ENCODE peak calls at places on chromosomes 4 and X, in seven cellular contexts. One of them, this sample, is unnamed.

GRCh38 chr4:64617813-64618212 is 208.6 kb upstream of the TECRL start:
- DNase-seq in upper lobe of left lung: no peak
- DNase-seq in ovary: no peak
- DNase-seq in uterus: no peak
- DNase-seq in gastrocnemius medialis: no peak
- DNase-seq in breast epithelium: no peak
- DNase-seq in body of pancreas: no peak
- DNase-seq in this sample: no peak

GRCh38 chr4:112312610-112313239 is 15.6 kb downstream of the ALPK1 start:
- DNase-seq in upper lobe of left lung: no peak
- DNase-seq in ovary: no peak
- DNase-seq in uterus: no peak
- DNase-seq in gastrocnemius medialis: no peak
- DNase-seq in breast epithelium: no peak
- DNase-seq in body of pancreas: no peak
- DNase-seq in this sample: no peak

GRCh38 chr4:101420661-101421060 is 73.3 kb upstream of the PPP3CA start:
- DNase-seq in upper lobe of left lung: no peak
- DNase-seq in ovary: no peak
- DNase-seq in uterus: no peak
- DNase-seq in gastrocnemius medialis: no peak
- DNase-seq in breast epithelium: no peak
- DNase-seq in body of pancreas: no peak
- DNase-seq in this sample: no peak

GRCh38 chr4:98663226-98664006 is 5.0 kb upstream of the TSPAN5 start:
- DNase-seq in upper lobe of left lung: no peak
- DNase-seq in ovary: no peak
- DNase-seq in uterus: no peak
- DNase-seq in gastrocnemius medialis: no peak
- DNase-seq in breast epithelium: no peak
- DNase-seq in body of pancreas: no peak
- DNase-seq in this sample: peak; percentile 82

GRCh38 chrX:132732236-132732635 is 226.2 kb downstream of the HS6ST2 start:
- DNase-seq in upper lobe of left lung: no peak
- DNase-seq in ovary: no peak
- DNase-seq in uterus: no peak
- DNase-seq in gastrocnemius medialis: no peak
- DNase-seq in breast epithelium: no peak
- DNase-seq in body of pancreas: no peak
- DNase-seq in this sample: no peak

GRCh38 chr4:2036866-2037265 is 22.3 kb upstream of the NAT8L start:
- DNase-seq in upper lobe of left lung: no peak
- DNase-seq in ovary: no peak
- DNase-seq in uterus: no peak
- DNase-seq in gastrocnemius medialis: no peak
- DNase-seq in breast epithelium: no peak
- DNase-seq in body of pancreas: no peak
- DNase-seq in this sample: no peak

GRCh38 chrX:35101901-35102300 is 159.3 kb downstream of the FAM47B start:
- DNase-seq in upper lobe of left lung: no peak
- DNase-seq in ovary: no peak
- DNase-seq in uterus: no peak
- DNase-seq in gastrocnemius medialis: no peak
- DNase-seq in breast epithelium: no peak
- DNase-seq in body of pancreas: no peak
- DNase-seq in this sample: no peak

GRCh38 chr4:76036855-76037254 is 985 bp upstream of the CXCL11 start:
- DNase-seq in upper lobe of left lung: no peak
- DNase-seq in ovary: no peak
- DNase-seq in uterus: no peak
- DNase-seq in gastrocnemius medialis: no peak
- DNase-seq in breast epithelium: no peak
- DNase-seq in body of pancreas: no peak
- DNase-seq in this sample: no peak

GRCh38 chr4:134200811-134201215 is 776 bp downstream of the PABPC4L start:
- DNase-seq in upper lobe of left lung: no peak
- DNase-seq in ovary: peak; percentile 24
- DNase-seq in uterus: no peak
- DNase-seq in gastrocnemius medialis: no peak
- DNase-seq in breast epithelium: no peak
- DNase-seq in body of pancreas: no peak
- DNase-seq in this sample: peak; percentile 66

GRCh38 chr4:39976141-39976944 is 1.4 kb downstream of the PDS5A start:
- DNase-seq in upper lobe of left lung: peak; percentile 79
- DNase-seq in ovary: peak; percentile 76
- DNase-seq in uterus: peak; percentile 71
- DNase-seq in gastrocnemius medialis: peak; percentile 42
- DNase-seq in breast epithelium: peak; percentile 64
- DNase-seq in body of pancreas: peak; percentile 81
- DNase-seq in this sample: peak; percentile 90

GRCh38 chr4:122854860-122855259 is 28.2 kb downstream of the FGF2 start:
- DNase-seq in upper lobe of left lung: no peak
- DNase-seq in ovary: peak; percentile 26
- DNase-seq in uterus: no peak
- DNase-seq in gastrocnemius medialis: no peak
- DNase-seq in breast epithelium: no peak
- DNase-seq in body of pancreas: no peak
- DNase-seq in this sample: no peak

GRCh38 chrX:66638591-66639500 is at the start of gene EDA2R:
- DNase-seq in upper lobe of left lung: peak; percentile 41
- DNase-seq in ovary: peak; percentile 24
- DNase-seq in uterus: peak; percentile 40
- DNase-seq in gastrocnemius medialis: no peak
- DNase-seq in breast epithelium: no peak
- DNase-seq in body of pancreas: peak; percentile 33
- DNase-seq in this sample: peak; percentile 70

GRCh38 chrX:105872921-105873320 is 50.6 kb downstream of the NRK start:
- DNase-seq in upper lobe of left lung: no peak
- DNase-seq in ovary: no peak
- DNase-seq in uterus: no peak
- DNase-seq in gastrocnemius medialis: no peak
- DNase-seq in breast epithelium: no peak
- DNase-seq in body of pancreas: no peak
- DNase-seq in this sample: no peak

GRCh38 chrX:85851418-85851817 is 195.9 kb downstream of the CHM start:
- DNase-seq in upper lobe of left lung: peak; percentile 29
- DNase-seq in ovary: no peak
- DNase-seq in uterus: no peak
- DNase-seq in gastrocnemius medialis: no peak
- DNase-seq in breast epithelium: no peak
- DNase-seq in body of pancreas: peak; percentile 15
- DNase-seq in this sample: peak; percentile 58

GRCh38 chr4:144968606-144969005 is 129.4 kb downstream of the ANAPC10 start:
- DNase-seq in upper lobe of left lung: no peak
- DNase-seq in ovary: no peak
- DNase-seq in uterus: no peak
- DNase-seq in gastrocnemius medialis: no peak
- DNase-seq in breast epithelium: no peak
- DNase-seq in body of pancreas: no peak
- DNase-seq in this sample: no peak

GRCh38 chr4:138392751-138393308 is 150.7 kb upstream of the SLC7A11 start:
- DNase-seq in upper lobe of left lung: no peak
- DNase-seq in ovary: no peak
- DNase-seq in uterus: no peak
- DNase-seq in gastrocnemius medialis: no peak
- DNase-seq in breast epithelium: no peak
- DNase-seq in body of pancreas: no peak
- DNase-seq in this sample: no peak
- H3K27ac ChIP-seq in upper lobe of left lung: no peak overlapping the region
- H3K27ac ChIP-seq in ovary: no peak overlapping the region
- H3K27ac ChIP-seq in uterus: no peak overlapping the region
- H3K27ac ChIP-seq in gastrocnemius medialis: no peak overlapping the region
- H3K27ac ChIP-seq in breast epithelium: no peak overlapping the region
- H3K27ac ChIP-seq in body of pancreas: no peak overlapping the region
- H3K27ac ChIP-seq in this sample: no peak overlapping the region

GRCh38 chr4:7055111-7055989 is 12.2 kb downstream of the TADA2B start:
- DNase-seq in upper lobe of left lung: no peak
- DNase-seq in ovary: peak; percentile 13
- DNase-seq in uterus: no peak
- DNase-seq in gastrocnemius medialis: no peak
- DNase-seq in breast epithelium: no peak
- DNase-seq in body of pancreas: no peak
- DNase-seq in this sample: no peak
- H3K36me3 ChIP-seq in upper lobe of left lung: peaks cover 32% of the 10 kb centered on the region
- H3K36me3 ChIP-seq in ovary: no peaks in the 10 kb centered on the region
- H3K36me3 ChIP-seq in uterus: no peaks in the 10 kb centered on the region
- H3K36me3 ChIP-seq in gastrocnemius medialis: peaks cover 45% of the 10 kb centered on the region
- H3K36me3 ChIP-seq in breast epithelium: peaks cover 4% of the 10 kb centered on the region
- H3K36me3 ChIP-seq in body of pancreas: peaks cover 15% of the 10 kb centered on the region
- H3K36me3 ChIP-seq in this sample: peaks cover 50% of the 10 kb centered on the region

GRCh38 chr4:157170321-157170720 is 50.2 kb upstream of the GRIA2 start:
- DNase-seq in upper lobe of left lung: no peak
- DNase-seq in ovary: no peak
- DNase-seq in uterus: no peak
- DNase-seq in gastrocnemius medialis: no peak
- DNase-seq in breast epithelium: no peak
- DNase-seq in body of pancreas: no peak
- DNase-seq in this sample: no peak
- TF ChIP-seq POLR2A in upper lobe of left lung: no peak
- TF ChIP-seq POLR2A in ovary: no peak
- TF ChIP-seq POLR2A in uterus: no peak
- TF ChIP-seq POLR2A in gastrocnemius medialis: no peak
- TF ChIP-seq POLR2A in breast epithelium: no peak
- TF ChIP-seq POLR2A in body of pancreas: no peak
- TF ChIP-seq POLR2A in this sample: no peak

GRCh38 chr4:86450189-86450588 is 90.3 kb upstream of the MAPK10 start:
- DNase-seq in upper lobe of left lung: no peak
- DNase-seq in ovary: no peak
- DNase-seq in uterus: no peak
- DNase-seq in gastrocnemius medialis: no peak
- DNase-seq in breast epithelium: no peak
- DNase-seq in body of pancreas: no peak
- DNase-seq in this sample: no peak

GRCh38 chr4:86453044-86453501 is 93.2 kb upstream of the MAPK10 start:
- DNase-seq in upper lobe of left lung: no peak
- DNase-seq in ovary: peak; percentile 58
- DNase-seq in uterus: peak; percentile 59
- DNase-seq in gastrocnemius medialis: no peak
- DNase-seq in breast epithelium: no peak
- DNase-seq in body of pancreas: peak; percentile 45
- DNase-seq in this sample: no peak

GRCh38 chr4:86450861-86451260 is 91.0 kb upstream of the MAPK10 start:
- DNase-seq in upper lobe of left lung: no peak
- DNase-seq in ovary: no peak
- DNase-seq in uterus: no peak
- DNase-seq in gastrocnemius medialis: no peak
- DNase-seq in breast epithelium: no peak
- DNase-seq in body of pancreas: no peak
- DNase-seq in this sample: no peak

GRCh38 chr4:86451560-86452322 is 91.9 kb upstream of the MAPK10 start:
- DNase-seq in upper lobe of left lung: no peak
- DNase-seq in ovary: no peak
- DNase-seq in uterus: no peak
- DNase-seq in gastrocnemius medialis: no peak
- DNase-seq in breast epithelium: no peak
- DNase-seq in body of pancreas: no peak
- DNase-seq in this sample: no peak

DNA sequence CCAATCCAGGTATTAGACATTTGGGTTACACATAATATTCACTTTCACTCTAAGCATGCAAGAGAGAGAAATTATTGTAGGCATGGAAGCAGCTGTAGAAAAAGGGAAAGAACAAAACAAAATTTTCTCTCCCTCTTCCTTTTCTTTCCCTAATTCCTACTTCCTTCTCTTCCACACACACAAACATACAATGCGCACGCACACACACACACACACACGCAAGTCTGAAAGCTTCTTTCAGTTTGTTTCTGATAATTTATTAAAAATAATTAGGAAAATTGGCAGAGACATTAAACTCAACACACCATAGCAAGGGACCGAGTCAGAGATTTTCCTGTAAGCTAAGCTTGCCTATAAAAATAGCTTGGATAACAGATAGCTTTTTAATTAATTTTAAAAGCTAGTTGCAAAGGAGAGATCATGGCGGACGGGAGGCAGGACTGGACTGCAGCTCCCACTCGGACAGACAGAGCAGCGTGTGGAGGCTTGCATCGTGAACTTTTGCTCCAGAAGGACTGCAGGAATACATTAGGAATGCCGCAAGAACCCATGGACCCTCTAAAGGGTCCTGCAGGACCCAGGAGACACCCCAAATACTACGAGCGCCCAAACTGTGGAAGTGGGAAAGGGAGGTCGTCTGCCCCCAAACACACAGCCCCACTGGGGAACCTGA is 92.6 kb upstream of the MAPK10 start:
- DNase-seq in upper lobe of left lung: no peak
- DNase-seq in ovary: peak; percentile 40
- DNase-seq in uterus: peak; percentile 42
- DNase-seq in gastrocnemius medialis: no peak
- DNase-seq in breast epithelium: no peak
- DNase-seq in body of pancreas: no peak
- DNase-seq in this sample: no peak
- H3K27ac ChIP-seq in upper lobe of left lung: no peak overlapping the region
- H3K27ac ChIP-seq in ovary: peak overlapping the region; percentile 30
- H3K27ac ChIP-seq in uterus: peak overlapping the region; percentile 91
- H3K27ac ChIP-seq in gastrocnemius medialis: no peak overlapping the region
- H3K27ac ChIP-seq in breast epithelium: no peak overlapping the region
- H3K27ac ChIP-seq in body of pancreas: peak overlapping the region; percentile 34
- H3K27ac ChIP-seq in this sample: peak overlapping the region; percentile 60

DNA sequence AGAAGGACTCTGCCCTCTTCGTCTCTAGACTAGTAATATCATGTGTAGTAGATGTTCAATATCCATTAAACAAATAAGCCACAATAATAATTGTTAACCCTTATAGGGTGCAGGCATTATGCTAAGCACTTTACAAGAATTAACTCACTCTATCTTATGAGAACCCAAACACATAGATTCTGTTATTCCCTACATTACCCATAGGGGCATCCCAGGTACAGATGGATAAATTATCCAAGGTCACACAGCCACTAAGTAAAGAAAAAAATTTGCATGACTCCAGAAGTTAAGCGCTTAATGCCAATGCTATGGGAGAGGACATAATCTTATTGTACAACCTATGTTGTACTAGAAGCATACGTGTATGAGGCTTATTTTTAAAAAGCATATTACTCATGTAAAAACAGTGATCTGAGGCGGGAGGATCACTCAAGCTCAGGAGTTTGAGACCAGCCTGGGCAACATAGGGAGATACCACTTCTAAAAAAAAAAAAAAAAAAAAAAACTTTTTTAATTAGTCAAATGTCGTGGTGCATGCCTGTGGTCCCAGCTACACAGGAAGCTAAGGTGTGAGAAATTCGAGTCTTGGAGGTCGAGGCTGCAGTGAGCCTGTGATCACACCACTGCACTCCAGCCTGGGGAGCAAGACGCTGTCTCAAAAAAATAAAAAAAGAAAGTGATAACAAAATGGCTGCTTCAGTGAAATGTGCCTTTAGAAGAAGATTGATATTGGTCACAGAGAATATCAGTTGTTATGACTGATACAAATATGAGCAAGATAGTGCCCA is 13.6 kb downstream of the LDB2 start:
- DNase-seq in upper lobe of left lung: no peak
- DNase-seq in ovary: no peak
- DNase-seq in uterus: no peak
- DNase-seq in gastrocnemius medialis: no peak
- DNase-seq in breast epithelium: no peak
- DNase-seq in body of pancreas: no peak
- DNase-seq in this sample: no peak
- H3K36me3 ChIP-seq in upper lobe of left lung: no peaks in the 10 kb centered on the region
- H3K36me3 ChIP-seq in ovary: no peaks in the 10 kb centered on the region
- H3K36me3 ChIP-seq in uterus: no peaks in the 10 kb centered on the region
- H3K36me3 ChIP-seq in gastrocnemius medialis: no peaks in the 10 kb centered on the region
- H3K36me3 ChIP-seq in breast epithelium: no peaks in the 10 kb centered on the region
- H3K36me3 ChIP-seq in body of pancreas: no peaks in the 10 kb centered on the region
- H3K36me3 ChIP-seq in this sample: no peaks in the 10 kb centered on the region

This sample was measured in spleen.